ENCODE peak calls at places on chromosomes 3 and 15, in nine cellular contexts. C is RWPE1, H is neural progenitor cell, Y is psoas muscle, J is heart right ventricle, T is neuronal stem cell, X is caudate nucleus, V is vagina, N is fibroblast of lung. B is an unnamed sample.

GRCh38 chr3:107753494-107753893 is 230.7 kb downstream of the BBX start:
- DNase-seq in C (peak), H (peak), Y (no peak), J (no peak), T (peak), X (peak), V (no peak), N (peak), B (peak)

GRCh38 chr3:157416347-157417087 is 20.1 kb upstream of the PTX3 start:
- DNase-seq in C (no peak), H (no peak), Y (no peak), J (no peak), T (no peak), X (no peak), V (no peak), N (no peak), B (no peak)

GRCh38 chr15:70466895-70467529 is 296.3 kb downstream of the UACA start:
- DNase-seq in C (peak), H (peak), Y (no peak), J (peak), T (peak), X (peak), V (no peak), N (peak), B (peak)

GRCh38 chr15:84793431-84793830 is 23.7 kb upstream of the ALPK3 start:
- DNase-seq in C (no peak), H (no peak), Y (no peak), J (no peak), T (no peak), X (no peak), V (no peak), N (no peak), B (no peak)

GRCh38 chr3:18425641-18426403 is 683 bp upstream of the SATB1 start:
- DNase-seq in C (no peak), H (peak), Y (peak), J (peak), T (no peak), X (peak), V (no peak), N (no peak), B (peak)

GRCh38 chr3:55723653-55724406 is 236.7 kb upstream of the WNT5A start:
- DNase-seq in C (no peak), H (no peak), Y (no peak), J (no peak), T (no peak), X (no peak), V (no peak), N (no peak), B (no peak)

GRCh38 chr15:87604857-87605446 is 651.6 kb downstream of the NTRK3 start:
- DNase-seq in C (peak), H (peak), Y (no peak), J (no peak), T (peak), X (no peak), V (no peak), N (peak), B (peak)

GRCh38 chr15:71337197-71337845 is 222.1 kb downstream of the THSD4 start:
- DNase-seq in C (peak), H (no peak), Y (no peak), J (no peak), T (no peak), X (no peak), V (no peak), N (no peak), B (no peak)

GRCh38 chr3:134793562-134793961 is 1.5 kb upstream of the EPHB1 start:
- DNase-seq in C (no peak), H (no peak), Y (no peak), J (no peak), T (no peak), X (no peak), V (no peak), N (no peak), B (no peak)

GRCh38 chr3:112127522-112128494 is 5.2 kb downstream of the GCSAM start:
- DNase-seq in C (no peak), H (no peak), Y (no peak), J (no peak), T (no peak), X (no peak), V (no peak), N (no peak), B (no peak)

GRCh38 chr3:192892981-192893827 is 24.5 kb downstream of the MB21D2 start:
- DNase-seq in C (peak), H (peak), Y (peak), J (peak), T (no peak), X (no peak), V (no peak), N (peak), B (no peak)

GRCh38 chr15:83290236-83290635 is 5.8 kb upstream of the BNC1 start:
- DNase-seq in C (no peak), H (no peak), Y (no peak), J (no peak), T (no peak), X (no peak), V (no peak), N (no peak), B (no peak)

GRCh38 chr15:39588531-39589192 is 7.8 kb downstream of the THBS1 start:
- DNase-seq in C (no peak), H (no peak), Y (no peak), J (no peak), T (no peak), X (no peak), V (no peak), N (peak), B (no peak)

GRCh38 chr15:101151286-101151685 is 100.6 kb downstream of the CHSY1 start:
- DNase-seq in C (no peak), H (no peak), Y (no peak), J (no peak), T (no peak), X (no peak), V (no peak), N (no peak), B (no peak)

GRCh38 chr3:151015762-151016161 is 43.2 kb upstream of the CLRN1 start:
- DNase-seq in C (no peak), H (no peak), Y (no peak), J (no peak), T (no peak), X (no peak), V (no peak), N (no peak), B (peak)

GRCh38 chr3:193872265-193872753 is 263.6 kb upstream of the HES1 start:
- DNase-seq in C (peak), H (no peak), Y (no peak), J (no peak), T (no peak), X (no peak), V (no peak), N (peak), B (peak)

GRCh38 chr15:41568350-41569017 is 9.5 kb downstream of the TYRO3 start:
- DNase-seq in C (no peak), H (peak), Y (no peak), J (no peak), T (peak), X (peak), V (no peak), N (peak), B (peak)

GRCh38 chr3:26369133-26369532 is 253.4 kb upstream of the LRRC3B start:
- DNase-seq in C (no peak), H (peak), Y (no peak), J (no peak), T (no peak), X (no peak), V (no peak), N (no peak), B (no peak)

GRCh38 chr3:174958671-174959328 is 99.7 kb downstream of the NAALADL2 start:
- DNase-seq in C (no peak), H (no peak), Y (no peak), J (no peak), T (no peak), X (no peak), V (no peak), N (peak), B (no peak)

GRCh38 chr3:157094751-157095480 is 65.0 kb downstream of the CCNL1 start:
- DNase-seq in C (no peak), H (no peak), Y (no peak), J (no peak), T (no peak), X (no peak), V (no peak), N (no peak), B (no peak)

GRCh38 chr3:169350228-169350627 is 313.3 kb downstream of the MECOM start:
- DNase-seq in C (no peak), H (no peak), Y (no peak), J (no peak), T (no peak), X (no peak), V (no peak), N (no peak), B (no peak)

GRCh38 chr15:48547305-48547704 is 98.2 kb downstream of the FBN1 start:
- DNase-seq in C (no peak), H (no peak), Y (no peak), J (no peak), T (no peak), X (no peak), V (no peak), N (peak), B (peak)

GRCh38 chr15:63043391-63044076 is 987 bp downstream of the TPM1 start:
- DNase-seq in C (no peak), H (peak), Y (peak), J (no peak), T (no peak), X (no peak), V (no peak), N (no peak), B (no peak)

GRCh38 chr15:42800731-42801474 is 64.0 kb upstream of the CDAN1 start:
- DNase-seq in C (no peak), H (peak), Y (no peak), J (no peak), T (no peak), X (no peak), V (no peak), N (no peak), B (peak)

GRCh38 chr3:52714335-52715302 is 8.7 kb downstream of the SPCS1 start:
- DNase-seq in C (no peak), H (peak), Y (no peak), J (no peak), T (peak), X (no peak), V (no peak), N (no peak), B (peak)

GRCh38 chr3:16448691-16449090 is 64.8 kb downstream of the RFTN1 start:
- DNase-seq in C (peak), H (no peak), Y (peak), J (peak), T (no peak), X (peak), V (no peak), N (peak), B (peak)

GRCh38 chr3:189862385-189863023 is 231.3 kb downstream of the TP63 start:
- DNase-seq in C (peak), H (no peak), Y (no peak), J (no peak), T (no peak), X (no peak), V (no peak), N (peak), B (no peak)

GRCh38 chr3:189863031-189863430 is 231.8 kb downstream of the TP63 start:
- DNase-seq in C (peak), H (no peak), Y (no peak), J (peak), T (no peak), X (no peak), V (no peak), N (no peak), B (no peak)

DNA sequence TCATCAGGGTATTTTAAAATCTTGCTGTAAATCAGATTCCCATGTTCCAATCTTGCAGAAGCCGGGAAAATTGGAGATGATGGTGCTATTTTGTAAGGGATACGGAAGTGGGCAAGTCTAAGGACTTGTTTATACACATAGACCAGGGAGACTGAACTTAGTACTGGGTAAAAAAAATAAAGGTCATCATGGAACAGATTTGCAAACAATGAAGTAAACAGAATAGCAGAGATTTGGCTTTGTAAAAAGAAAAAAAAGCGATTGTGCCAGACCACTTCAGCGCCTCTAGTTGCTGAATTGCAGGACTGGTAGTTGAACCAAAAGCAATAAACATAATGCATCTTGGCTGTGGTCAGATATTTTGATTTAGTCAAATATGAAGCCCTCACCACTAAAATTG is 229.1 kb downstream of the TP63 start:
- DNase-seq in C (no peak), H (no peak), Y (no peak), J (no peak), T (no peak), X (no peak), V (no peak), N (no peak), B (no peak)
- H3K27ac ChIP-seq in C (no peak), H (no peak), Y (no peak), J (no peak), T (no peak), X (no peak), V (no peak), N (no peak), B (no peak)

DNA sequence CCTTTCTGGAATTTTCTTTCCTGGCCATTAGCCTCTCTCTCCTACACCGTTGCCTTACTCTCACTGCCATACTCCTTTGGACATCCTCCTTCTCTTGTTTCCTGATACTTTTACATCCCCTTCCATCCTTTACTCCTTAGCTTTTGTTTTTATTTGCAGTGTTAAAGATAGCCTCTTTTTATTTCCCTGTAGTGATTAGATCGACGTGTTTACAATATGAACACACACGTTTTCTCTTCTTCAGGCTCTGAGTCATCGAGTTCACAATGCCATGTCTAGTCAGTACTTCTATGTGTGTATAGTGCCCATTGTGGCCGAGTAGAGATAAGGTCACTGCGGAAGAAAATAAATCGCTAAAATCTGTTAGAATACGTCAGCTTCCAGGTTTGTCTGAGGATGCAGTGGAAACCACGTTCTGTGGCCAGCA is 208.5 kb downstream of the LPP start:
- DNase-seq in C (peak), H (no peak), Y (no peak), J (no peak), T (no peak), X (no peak), V (no peak), N (peak), B (peak)
- H3K27ac ChIP-seq in C (no peak), H (no peak), Y (peak), J (no peak), T (no peak), X (no peak), V (peak), N (no peak), B (no peak)

GRCh38 chr15:93495799-93496637 is 407.0 kb upstream of the RGMA start:
- DNase-seq in C (peak), H (no peak), Y (no peak), J (peak), T (no peak), X (no peak), V (no peak), N (no peak), B (no peak)
- H3K27ac ChIP-seq in C (peak), H (no peak), Y (peak), J (no peak), T (no peak), X (no peak), V (no peak), N (no peak), B (no peak)

GRCh38 chr3:12369598-12369997 is 80.7 kb downstream of the PPARG start:
- DNase-seq in C (no peak), H (no peak), Y (no peak), J (no peak), T (no peak), X (no peak), V (no peak), N (no peak), B (no peak)
- H3K27ac ChIP-seq in C (no peak), H (no peak), Y (no peak), J (no peak), T (no peak), X (no peak), V (no peak), N (no peak), B (no peak)

DNA sequence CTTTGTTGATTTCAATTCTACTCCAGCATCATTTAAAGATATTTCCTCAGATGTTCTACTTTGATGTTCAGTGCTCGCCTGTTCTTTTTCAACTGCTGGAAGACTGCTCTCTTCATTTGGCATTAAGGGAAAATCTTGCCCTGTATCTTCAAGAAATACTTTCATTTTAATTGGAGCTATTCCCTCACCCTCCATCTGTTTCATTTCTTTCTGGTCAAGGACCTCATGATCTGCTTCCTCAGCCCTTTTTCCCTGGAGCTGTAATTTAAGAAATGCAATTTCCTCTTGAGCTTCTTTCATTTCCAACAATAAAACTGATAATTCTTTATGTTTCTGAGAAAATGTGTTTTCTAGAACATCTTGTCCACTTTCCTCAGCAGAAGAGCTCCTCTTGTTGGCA is 37.8 kb upstream of the HCLS1 start:
- DNase-seq in C (no peak), H (no peak), Y (no peak), J (no peak), T (no peak), X (no peak), V (no peak), N (no peak), B (no peak)
- H3K27ac ChIP-seq in C (no peak), H (no peak), Y (no peak), J (no peak), T (no peak), X (no peak), V (peak), N (no peak), B (no peak)

GRCh38 chr3:123385072-123385471 is 63.8 kb downstream of the ADCY5 start:
- DNase-seq in C (no peak), H (no peak), Y (no peak), J (peak), T (no peak), X (no peak), V (no peak), N (peak), B (peak)
- H3K27ac ChIP-seq in C (no peak), H (no peak), Y (no peak), J (peak), T (no peak), X (peak), V (peak), N (no peak), B (peak)

DNA sequence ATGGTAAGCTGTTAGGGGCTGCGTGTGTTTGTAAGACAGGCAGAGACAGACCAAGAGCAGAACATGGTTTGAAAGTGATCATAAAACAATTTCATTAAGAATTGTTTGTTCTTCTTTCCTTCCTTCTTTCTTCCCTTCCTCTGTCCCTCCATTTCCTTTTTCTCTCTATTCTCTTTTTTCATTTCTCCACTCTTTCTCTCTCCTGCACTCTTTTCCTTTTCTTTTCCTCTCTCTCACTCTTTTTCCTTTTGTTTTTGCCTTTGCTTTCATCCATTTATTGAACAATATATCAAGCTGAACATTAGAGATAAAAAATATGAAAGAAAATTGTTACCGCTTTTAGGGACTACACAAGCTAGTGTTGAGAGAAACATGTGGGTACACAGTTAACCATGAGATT is 62.2 kb upstream of the GOLIM4 start:
- DNase-seq in C (no peak), H (no peak), Y (no peak), J (no peak), T (no peak), X (no peak), V (no peak), N (no peak), B (no peak)
- H3K27ac ChIP-seq in C (no peak), H (no peak), Y (no peak), J (no peak), T (no peak), X (no peak), V (no peak), N (no peak), B (no peak)